ENCODE peak calls at places on chromosomes 4 and X, in four cellular contexts. R, I, K and V are unnamed samples.

GRCh38 chrX:41373989-41374606 is 40.1 kb downstream of the DDX3X start:
- DNase-seq in K (no peak), I (no peak), R (no peak), V (no peak)

GRCh38 chrX:981791-982626 is 230.4 kb downstream of the CRLF2 start:
- DNase-seq in R (no peak), K (no peak), I (no peak), V (no peak)

GRCh38 chr4:57633212-57633859 is 523.2 kb upstream of the IGFBP7 start:
- DNase-seq in R (no peak), I (no peak), K (no peak), V (no peak)

GRCh38 chr4:7111441-7111840 is 43.6 kb upstream of the GRPEL1 start:
- DNase-seq in R (no peak), I (no peak), K (no peak), V (no peak)

GRCh38 chrX:56233682-56234081 is 1.5 kb downstream of the KLF8 start:
- DNase-seq in I (peak), K (no peak), R (peak), V (no peak)

GRCh38 chr4:183164963-183165362 is 65.9 kb downstream of the WWC2 start:
- DNase-seq in K (no peak), I (no peak), R (no peak), V (no peak)

GRCh38 chrX:34528081-34528480 is 129.0 kb downstream of the TMEM47 start:
- DNase-seq in K (no peak), I (no peak), R (no peak), V (no peak)

GRCh38 chr4:140806175-140806574 is 50.0 kb upstream of the TBC1D9 start:
- DNase-seq in I (no peak), R (no peak), K (no peak), V (no peak)

GRCh38 chr4:48141048-48141447 is 7.0 kb upstream of the TXK start:
- DNase-seq in R (peak), I (peak), K (no peak), V (no peak)

GRCh38 chr4:189036906-189037305 is 897.7 kb downstream of the TRIML1 start:
- DNase-seq in R (no peak), I (no peak), K (no peak), V (no peak)

GRCh38 chr4:87005369-87005689 is 70.5 kb downstream of the AFF1 start:
- DNase-seq in K (no peak), R (no peak), I (no peak), V (no peak)

GRCh38 chr4:94690851-94691254 is 66.9 kb upstream of the BMPR1B start:
- DNase-seq in R (peak), K (no peak), I (peak), V (no peak)

GRCh38 chr4:40455340-40455902 is 120.3 kb downstream of the CHRNA9 start:
- DNase-seq in I (no peak), R (no peak), K (no peak), V (no peak)

DNA sequence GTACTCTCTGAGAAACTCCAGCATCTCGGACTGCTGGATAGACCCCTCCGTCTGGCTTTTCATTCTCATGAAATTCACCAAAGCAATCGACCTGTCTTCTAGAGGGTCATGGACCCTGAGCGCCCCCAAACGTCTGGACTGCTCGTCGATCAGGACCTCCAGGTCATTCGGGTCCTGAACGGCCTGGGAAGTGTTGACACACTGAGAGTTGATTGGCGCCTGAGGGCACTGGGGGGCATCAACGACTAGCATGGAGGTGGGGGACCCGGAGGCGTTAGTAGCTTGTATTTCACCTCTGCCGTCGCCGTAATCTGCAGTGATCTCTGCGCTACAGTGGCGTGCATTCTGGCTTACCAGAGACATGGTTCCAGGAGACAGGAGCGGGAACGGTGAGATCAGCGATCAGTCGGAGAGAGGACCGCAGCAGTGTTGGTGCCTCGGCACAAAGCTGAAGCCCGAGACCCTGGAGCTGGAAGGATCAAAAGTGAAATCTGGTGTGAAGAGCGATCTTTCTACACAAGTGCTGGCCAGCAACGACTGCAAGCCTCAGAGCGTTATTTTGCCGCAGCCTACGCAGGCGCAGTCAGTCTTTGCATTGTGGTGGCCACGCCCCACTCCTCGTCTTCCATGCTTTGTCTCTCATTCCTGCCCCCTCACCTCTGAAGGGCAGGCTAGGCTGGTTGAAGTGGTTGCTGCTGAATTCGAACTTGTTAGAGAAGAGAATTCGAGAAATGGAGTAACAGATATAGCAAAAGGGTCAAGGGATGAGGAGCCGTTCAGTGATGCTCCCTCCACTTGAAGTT is at the start of gene MAGEE2:
- DNase-seq in R (no peak), I (no peak), K (no peak), V (no peak)
- H3K4me3 ChIP-seq in R (no peak), I (peak), K (peak), V (no peak)

GRCh38 chr4:180350866-180351350 is 1892.3 kb upstream of the TENM3 start:
- DNase-seq in R (no peak), K (no peak), I (no peak), V (no peak)
- H3K4me3 ChIP-seq in R (no peak), K (no peak), I (no peak), V (no peak)

GRCh38 chrX:132480581-132481203 is 8.1 kb downstream of the MBNL3 start:
- DNase-seq in K (peak), I (peak), R (peak), V (peak)
- H3K4me3 ChIP-seq in K (peak), I (peak), R (peak), V (peak)

DNA sequence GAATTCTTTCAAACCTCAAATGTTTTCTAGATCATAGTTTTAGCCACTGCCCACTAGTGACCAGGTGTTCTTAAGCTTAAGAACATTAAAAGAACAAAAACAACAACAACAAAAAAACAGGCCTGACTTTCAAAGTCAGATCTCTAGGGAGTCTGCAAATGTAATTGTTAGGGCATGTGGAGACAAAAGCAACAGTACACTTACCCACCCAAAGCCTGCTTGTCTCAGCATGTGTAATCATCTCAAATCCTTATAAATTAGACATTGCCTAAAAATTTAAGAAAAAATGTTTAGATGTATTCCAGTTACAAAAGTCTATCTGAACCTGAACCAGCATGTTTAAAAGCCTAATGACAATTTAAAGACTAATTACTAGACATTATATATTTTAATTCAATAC is 79.9 kb downstream of the SLC7A11 start:
- DNase-seq in I (no peak), R (no peak), K (no peak), V (no peak)
- H3K4me3 ChIP-seq in I (no peak), R (no peak), K (no peak), V (no peak)

DNA sequence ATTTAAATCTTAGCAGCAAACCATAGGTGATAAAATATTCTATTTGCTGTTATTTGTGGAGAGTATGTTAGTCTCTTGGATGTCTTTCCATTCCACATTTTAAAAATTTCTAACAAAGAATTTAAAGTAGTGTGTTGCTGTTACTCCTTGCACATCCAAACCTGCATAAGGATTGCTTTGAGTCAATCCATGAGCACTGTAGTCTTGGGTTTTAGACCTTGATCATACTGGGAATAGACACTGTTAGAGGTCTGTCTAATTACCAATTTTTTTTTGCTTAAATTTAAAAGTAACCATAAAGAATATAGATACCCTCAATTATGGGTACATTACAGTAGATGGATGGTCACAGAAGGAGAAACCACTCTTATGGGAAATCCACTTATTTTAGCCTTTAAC is 1.5 kb downstream of the AFP start:
- DNase-seq in K (no peak), R (no peak), I (no peak), V (no peak)
- H3K4me3 ChIP-seq in K (no peak), R (no peak), I (no peak), V (no peak)

DNA sequence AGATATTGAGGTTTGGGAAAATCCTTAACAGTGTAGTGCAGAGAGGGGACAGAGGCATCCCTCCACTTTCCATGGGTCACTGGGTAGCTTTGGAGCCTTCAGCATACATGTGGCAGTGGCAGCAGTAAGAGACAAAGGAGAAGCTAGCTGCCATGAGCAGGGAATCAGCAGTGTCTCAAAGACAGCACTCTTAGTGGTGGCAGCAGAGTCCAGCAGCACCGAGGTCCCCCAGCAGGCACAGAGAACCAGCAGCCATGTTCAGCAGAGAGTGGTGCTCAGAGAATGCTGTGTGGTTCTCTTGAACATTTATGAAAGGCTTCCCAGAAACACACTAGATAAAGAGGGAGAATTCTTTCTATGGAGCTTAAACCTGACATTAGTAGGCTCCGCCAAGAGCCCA is 308.5 kb downstream of the CENPC start:
- DNase-seq in K (no peak), I (no peak), R (no peak), V (no peak)
- H3K4me3 ChIP-seq in K (no peak), I (no peak), R (no peak), V (no peak)